ENCODE peak calls at places on chromosomes 13 and 19, in six cellular contexts. R, N, V, I, H and A are unnamed samples.

GRCh38 chr19:29724102-29724641 is 9.1 kb upstream of the C19orf12 start:
- DNase-seq in R (no peak), N (no peak), V (peak), I (no peak), H (no peak), A (no peak)

GRCh38 chr13:19845758-19846157 is 17.7 kb downstream of the ZMYM5 start:
- DNase-seq in R (no peak), N (no peak), V (no peak), I (no peak), H (no peak), A (no peak)

GRCh38 chr13:62320129-62320724 is 904.6 kb upstream of the PCDH20 start:
- DNase-seq in R (no peak), N (no peak), V (peak), I (no peak), H (no peak), A (no peak)

GRCh38 chr13:91574756-91575155 is 176.3 kb downstream of the GPC5 start:
- DNase-seq in R (no peak), N (no peak), V (no peak), I (no peak), H (no peak), A (no peak)

GRCh38 chr13:35470671-35471465 is 5.6 kb downstream of the MAB21L1 start:
- DNase-seq in R (peak), N (no peak), V (peak), I (no peak), H (no peak), A (peak)

GRCh38 chr19:47305309-47305751 is 4.3 kb upstream of the C5AR1 start:
- DNase-seq in R (peak), N (peak), V (peak), I (peak), H (peak), A (no peak)

GRCh38 chr19:6551091-6551490 is 20.3 kb downstream of the TNFSF9 start:
- DNase-seq in R (no peak), N (no peak), V (no peak), I (no peak), H (no peak), A (no peak)

GRCh38 chr19:4386038-4386782 is 14.1 kb downstream of the SH3GL1 start:
- DNase-seq in R (no peak), N (no peak), V (no peak), I (no peak), H (no peak), A (no peak)

GRCh38 chr13:111330211-111330610 is 9.8 kb downstream of the TEX29 start:
- DNase-seq in R (no peak), N (no peak), V (no peak), I (no peak), H (no peak), A (no peak)

GRCh38 chr19:7668842-7669241 is at the start of gene RETN:
- DNase-seq in R (no peak), N (no peak), V (no peak), I (no peak), H (no peak), A (no peak)

GRCh38 chr13:111623743-111624505 is 303.5 kb downstream of the TEX29 start:
- DNase-seq in R (no peak), N (no peak), V (no peak), I (no peak), H (no peak), A (no peak)

GRCh38 chr13:80586356-80586755 is 245.4 kb upstream of the SPRY2 start:
- DNase-seq in R (no peak), N (no peak), V (no peak), I (no peak), H (no peak), A (no peak)

GRCh38 chr19:10120538-10121198 is 969 bp upstream of the EIF3G start:
- DNase-seq in R (no peak), N (no peak), V (no peak), I (no peak), H (no peak), A (no peak)

GRCh38 chr19:37055330-37055729 is 22.9 kb upstream of the ZNF420 start:
- DNase-seq in R (no peak), N (no peak), V (no peak), I (no peak), H (no peak), A (no peak)

GRCh38 chr13:28423010-28423409 is 71.9 kb downstream of the FLT1 start:
- DNase-seq in R (peak), N (peak), V (no peak), I (peak), H (no peak), A (peak)

GRCh38 chr19:3443840-3444694 is 36.3 kb downstream of the SMIM24 start:
- DNase-seq in R (no peak), N (no peak), V (peak), I (no peak), H (no peak), A (peak)

GRCh38 chr19:48492925-48493717 is 18.5 kb downstream of the LMTK3 start:
- DNase-seq in R (peak), N (peak), V (peak), I (peak), H (peak), A (peak)

GRCh38 chr13:106507560-106508274 is 27.7 kb downstream of the EFNB2 start:
- DNase-seq in R (no peak), N (no peak), V (peak), I (no peak), H (no peak), A (no peak)

GRCh38 chr13:80828759-80829158 is 487.8 kb upstream of the SPRY2 start:
- DNase-seq in R (no peak), N (no peak), V (no peak), I (no peak), H (no peak), A (no peak)

GRCh38 chr19:8065489-8066261 is 13.1 kb downstream of the CCL25 start:
- DNase-seq in R (no peak), N (no peak), V (no peak), I (no peak), H (no peak), A (no peak)

GRCh38 chr19:52102782-52103181 is 7.2 kb upstream of the ZNF841 start:
- DNase-seq in R (no peak), N (no peak), V (no peak), I (no peak), H (no peak), A (no peak)

GRCh38 chr13:27168086-27168485 is 3.5 kb downstream of the USP12 start:
- DNase-seq in R (no peak), N (no peak), V (no peak), I (no peak), H (no peak), A (no peak)

GRCh38 chr13:73464758-73465628 is 406.2 kb downstream of the KLF5 start:
- DNase-seq in R (peak), N (no peak), V (no peak), I (no peak), H (no peak), A (no peak)

GRCh38 chr13:33678906-33679657 is 138.9 kb upstream of the RFC3 start:
- DNase-seq in R (peak), N (peak), V (peak), I (peak), H (peak), A (peak)

GRCh38 chr13:70938462-70938861 is 830.2 kb upstream of the KLHL1 start:
- DNase-seq in R (no peak), N (no peak), V (no peak), I (no peak), H (no peak), A (no peak)

GRCh38 chr19:3604987-3605343 is 1.7 kb downstream of the TBXA2R start:
- DNase-seq in R (no peak), N (peak), V (no peak), I (peak), H (no peak), A (no peak)

GRCh38 chr13:23668557-23668956 is 98.3 kb downstream of the TNFRSF19 start:
- DNase-seq in R (no peak), N (no peak), V (no peak), I (no peak), H (no peak), A (no peak)

GRCh38 chr13:31699650-31700049 is 39.7 kb upstream of the RXFP2 start:
- DNase-seq in R (no peak), N (no peak), V (peak), I (no peak), H (no peak), A (no peak)

GRCh38 chr13:27583645-27584044 is 36.7 kb downstream of the LNX2 start:
- DNase-seq in R (no peak), N (no peak), V (no peak), I (no peak), H (no peak), A (no peak)

GRCh38 chr19:32287811-32288227 is 57.6 kb upstream of the ZNF507 start:
- DNase-seq in R (peak), N (no peak), V (peak), I (peak), H (no peak), A (no peak)

GRCh38 chr19:52270266-52270885 is 989 bp downstream of the ZNF766 start:
- DNase-seq in R (peak), N (peak), V (peak), I (no peak), H (no peak), A (no peak)

GRCh38 chr13:108272333-108272732 is 2.8 kb downstream of the TNFSF13B start:
- DNase-seq in R (no peak), N (no peak), V (no peak), I (no peak), H (no peak), A (no peak)

GRCh38 chr19:44686896-44687295 is 12.1 kb upstream of the CEACAM16 start:
- DNase-seq in R (no peak), N (no peak), V (no peak), I (no peak), H (no peak), A (no peak)

GRCh38 chr19:12232961-12233360 is 61.7 kb downstream of the ZNF44 start:
- DNase-seq in R (no peak), N (no peak), V (no peak), I (no peak), H (no peak), A (no peak)

GRCh38 chr19:50209131-50209530 is 5.7 kb downstream of the MYH14 start:
- DNase-seq in R (no peak), N (no peak), V (no peak), I (no peak), H (no peak), A (no peak)

GRCh38 chr19:50215820-50216219 is 12.4 kb downstream of the MYH14 start:
- DNase-seq in R (no peak), N (no peak), V (no peak), I (no peak), H (no peak), A (no peak)

GRCh38 chr19:50214699-50215543 is 11.5 kb downstream of the MYH14 start:
- DNase-seq in R (peak), N (no peak), V (peak), I (no peak), H (no peak), A (no peak)

GRCh38 chr19:50210425-50210824 is 7.0 kb downstream of the MYH14 start:
- DNase-seq in R (no peak), N (no peak), V (no peak), I (no peak), H (no peak), A (no peak)

DNA sequence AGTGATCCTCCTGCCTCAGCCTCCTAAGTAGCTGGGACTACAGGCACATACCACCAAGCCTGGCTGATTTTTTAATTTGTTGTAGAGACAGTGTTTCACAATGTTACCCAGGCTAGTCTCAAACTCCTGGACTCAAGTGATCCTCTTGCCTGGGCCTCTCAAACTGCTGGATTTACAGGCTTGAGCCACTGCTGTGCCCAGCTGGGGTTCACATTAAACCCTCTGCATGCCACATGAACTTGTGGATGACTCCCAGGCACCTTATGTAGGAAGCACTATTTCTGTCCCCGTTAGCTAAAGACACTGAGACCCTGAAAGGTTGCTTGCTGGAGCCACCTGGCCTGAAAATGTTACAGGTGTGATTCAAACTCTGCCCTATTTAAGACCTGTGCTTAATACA is 10.5 kb downstream of the MYH14 start:
- DNase-seq in R (no peak), N (no peak), V (no peak), I (no peak), H (no peak), A (no peak)
- H3K27ac ChIP-seq in R (peak), N (no peak), V (no peak), I (peak), H (no peak), A (no peak)

GRCh38 chr13:29858231-29858630 is 7.8 kb upstream of the UBL3 start:
- DNase-seq in R (no peak), N (no peak), V (no peak), I (no peak), H (no peak), A (no peak)

GRCh38 chr13:29859971-29860370 is 9.6 kb upstream of the UBL3 start:
- DNase-seq in R (no peak), N (no peak), V (no peak), I (no peak), H (no peak), A (no peak)

GRCh38 chr13:29855784-29856183 is 5.4 kb upstream of the UBL3 start:
- DNase-seq in R (no peak), N (no peak), V (no peak), I (no peak), H (no peak), A (no peak)

GRCh38 chr13:29857089-29857488 is 6.7 kb upstream of the UBL3 start:
- DNase-seq in R (no peak), N (no peak), V (no peak), I (no peak), H (no peak), A (no peak)

DNA sequence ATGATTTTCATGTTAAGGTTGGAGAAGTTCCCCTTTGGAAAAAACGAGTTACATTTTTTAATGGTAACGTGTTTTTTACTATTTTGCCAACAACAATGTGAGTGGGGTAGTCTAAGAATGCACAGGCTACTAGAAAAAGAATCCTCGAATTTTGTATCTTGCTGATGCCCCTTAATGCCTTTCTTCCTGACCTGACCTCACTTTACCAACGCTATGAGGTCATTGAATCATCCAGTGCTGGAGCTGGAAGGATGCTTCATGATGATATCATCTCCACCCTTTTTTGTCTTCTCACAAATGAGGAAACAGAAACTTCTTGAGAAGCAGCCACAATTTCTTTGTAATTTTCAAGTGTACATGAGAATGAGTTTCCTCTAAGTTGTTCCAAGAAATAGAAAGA is 8.2 kb upstream of the UBL3 start:
- DNase-seq in R (no peak), N (no peak), V (no peak), I (no peak), H (no peak), A (no peak)
- H3K27ac ChIP-seq in R (no peak), N (no peak), V (no peak), I (no peak), H (no peak), A (no peak)

GRCh38 chr19:18191640-18192062 is 1.4 kb upstream of the MPV17L2 start:
- DNase-seq in R (peak), N (no peak), V (no peak), I (no peak), H (no peak), A (no peak)

GRCh38 chr19:18193388-18194207 is 580 bp downstream of the MPV17L2 start:
- DNase-seq in R (no peak), N (no peak), V (no peak), I (no peak), H (no peak), A (no peak)

GRCh38 chr19:18194554-18195238 is 1.7 kb downstream of the MPV17L2 start:
- DNase-seq in R (peak), N (no peak), V (peak), I (peak), H (peak), A (peak)

GRCh38 chr19:18194208-18194530 is 1.2 kb downstream of the MPV17L2 start:
- DNase-seq in R (no peak), N (no peak), V (no peak), I (no peak), H (no peak), A (no peak)

GRCh38 chr19:18192673-18193387 is at the start of gene MPV17L2:
- DNase-seq in R (peak), N (peak), V (peak), I (peak), H (peak), A (peak)
- H3K27ac ChIP-seq in R (peak), N (peak), V (peak), I (peak), H (peak), A (peak)

DNA sequence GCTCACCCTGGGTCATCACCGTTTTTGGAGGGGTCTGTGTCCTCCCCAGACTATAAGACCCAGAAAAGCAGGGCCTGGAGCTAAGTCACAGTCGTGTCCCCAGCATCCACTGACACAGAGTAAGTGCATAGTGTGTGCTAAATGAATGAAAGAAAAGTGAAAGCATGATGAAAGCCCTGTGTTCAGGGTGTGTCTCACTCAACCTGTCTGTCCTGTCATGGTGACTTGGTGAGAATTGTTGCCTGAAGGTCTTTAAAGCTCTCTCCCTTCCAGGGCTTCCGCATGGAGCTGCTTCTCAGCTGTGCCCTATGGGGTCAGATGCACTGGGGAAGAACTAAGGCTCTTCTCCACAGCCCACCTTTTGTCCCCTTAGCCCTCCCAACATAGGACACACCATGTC is 20.5 kb upstream of the IGFL1 start:
- DNase-seq in R (no peak), N (no peak), V (no peak), I (no peak), H (no peak), A (no peak)
- H3K27ac ChIP-seq in R (no peak), N (peak), V (no peak), I (no peak), H (no peak), A (no peak)

GRCh38 chr19:17325881-17326594 is 8.6 kb downstream of the ANO8 start:
- DNase-seq in R (no peak), N (no peak), V (no peak), I (peak), H (no peak), A (peak)
- H3K27ac ChIP-seq in R (peak), N (no peak), V (peak), I (no peak), H (no peak), A (no peak)

DNA sequence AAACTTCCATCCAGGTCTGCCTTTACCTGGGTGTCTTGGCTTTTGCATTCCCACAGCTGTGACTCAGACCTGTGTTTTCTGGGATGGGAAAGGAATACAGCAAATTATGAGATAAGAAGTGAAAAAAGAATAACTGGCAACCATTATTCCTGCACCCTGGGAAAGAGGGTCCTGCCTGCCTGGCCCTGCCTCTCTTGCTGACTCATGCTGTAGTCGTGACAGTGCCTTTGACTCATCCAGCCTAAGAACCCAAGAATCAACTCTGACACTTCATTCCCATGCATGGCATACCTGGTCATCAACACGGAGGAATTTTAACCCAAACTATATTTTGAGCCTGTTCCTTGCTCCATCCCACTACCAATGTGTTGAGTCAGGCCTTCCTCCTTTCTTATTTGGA is 185.4 kb upstream of the SERP2 start:
- DNase-seq in R (no peak), N (no peak), V (no peak), I (no peak), H (no peak), A (no peak)
- H3K27ac ChIP-seq in R (no peak), N (no peak), V (no peak), I (no peak), H (no peak), A (no peak)

DNA sequence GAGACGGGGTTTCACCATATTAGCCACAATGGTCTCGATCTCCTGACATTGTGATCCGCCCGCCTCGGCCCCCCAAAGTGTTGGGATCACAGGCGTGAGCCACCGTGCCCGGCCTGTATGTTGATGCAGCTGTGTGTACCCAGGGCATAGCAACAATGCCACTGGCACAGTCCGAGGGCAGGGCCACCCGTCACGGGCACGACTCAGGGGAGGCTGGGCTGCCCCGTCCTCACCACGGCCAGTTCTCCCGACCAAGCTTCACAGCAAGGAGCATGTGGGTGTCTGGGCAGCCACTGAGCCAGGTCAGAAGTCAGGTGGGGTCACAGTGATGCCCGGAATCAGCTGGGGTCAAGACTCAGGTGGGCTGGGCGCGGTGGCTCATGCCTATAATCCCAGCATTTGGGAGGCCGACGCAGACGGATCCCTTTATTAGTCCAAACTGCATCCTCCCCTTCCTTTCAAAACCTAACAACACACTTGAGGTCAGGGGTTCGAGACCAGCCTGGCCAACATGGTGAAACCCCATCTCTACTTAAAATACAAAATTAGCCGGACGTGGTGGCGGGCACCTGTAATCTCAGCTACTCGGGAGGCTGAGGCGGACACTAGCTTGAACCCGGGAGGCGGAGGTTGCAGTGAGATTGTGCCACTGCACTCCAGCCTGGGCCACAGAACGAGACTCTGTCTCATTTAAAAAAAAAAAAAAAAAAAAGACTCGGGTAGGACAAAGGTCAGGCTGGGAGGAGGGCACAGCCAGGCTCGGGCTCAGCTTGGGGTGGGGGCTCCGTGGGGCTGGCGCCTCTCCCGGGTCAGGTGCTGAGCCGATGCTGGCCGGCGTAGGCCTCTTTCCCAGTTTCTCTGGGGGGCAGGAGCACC is 1.2 kb upstream of the CDC34 start:
- DNase-seq in R (peak), N (no peak), V (no peak), I (no peak), H (no peak), A (no peak)
- H3K27ac ChIP-seq in R (peak), N (peak), V (peak), I (peak), H (peak), A (peak)